ENCODE peak calls at places on chromosomes 1 and 21, in eight cellular contexts. U is mucosa of gallbladder; W is activated gamma-delta T cell treated with Interleukin-2 at 50 U/mL for 16 hours; R is HuH-7.5; F is stimulated activated CD4-positive, alpha-beta T cell treated with anti-CD3 and anti-CD28 coated beads, Interleukin-4, amount 100 ng/mL, for 24 hours; G is Peyer's patch; Q is NCI-H2081; B is left lung. V is an unnamed sample.

GRCh38 chr21:29501451-29501850 is 202.7 kb downstream of the BACH1 start:
- DNase-seq in Q (no peak), B (no peak), R (no peak), W (no peak), F (no peak), U (no peak), G (no peak), V (no peak)

GRCh38 chr1:85888961-85889360 is 180.7 kb upstream of the ZNHIT6 start:
- DNase-seq in G (no peak), F (no peak), Q (peak; percentile 1), R (no peak), W (no peak), B (no peak), U (no peak), V (no peak)

GRCh38 chr1:226495716-226496115 is 52.8 kb upstream of the STUM start:
- DNase-seq in R (no peak), U (no peak), B (no peak), G (no peak), Q (no peak), W (no peak), F (no peak), V (no peak)

GRCh38 chr1:76640092-76640491 is 227.2 kb upstream of the ST6GALNAC5 start:
- DNase-seq in R (no peak), U (no peak), W (no peak), B (no peak), G (no peak), F (no peak), Q (no peak), V (no peak)

GRCh38 chr21:27633631-27634030 is 666.7 kb upstream of the ADAMTS5 start:
- DNase-seq in W (no peak), U (no peak), R (no peak), B (no peak), Q (no peak), G (no peak), F (no peak), V (no peak)

GRCh38 chr1:29684141-29684540 is 447.8 kb downstream of the PTPRU start:
- DNase-seq in G (no peak), W (no peak), B (no peak), F (no peak), U (no peak), R (no peak), Q (no peak), V (no peak)

GRCh38 chr21:45026066-45026745 is 48.2 kb upstream of the ADARB1 start:
- DNase-seq in U (no peak), R (no peak), G (no peak), Q (no peak), B (peak; percentile 51), F (no peak), W (no peak), V (no peak)

GRCh38 chr1:162070094-162070748 is 730 bp downstream of the NOS1AP start:
- DNase-seq in Q (peak; percentile 65), R (no peak), F (peak; percentile 7), B (no peak), W (no peak), G (no peak), U (peak; percentile 18), V (no peak)

GRCh38 chr21:33293811-33294216 is 27.6 kb downstream of the IL10RB start:
- DNase-seq in B (no peak), F (no peak), Q (no peak), G (no peak), R (no peak), U (no peak), W (peak; percentile 26), V (no peak)

GRCh38 chr1:12458571-12458970 is 159.4 kb downstream of the DHRS3 start:
- DNase-seq in B (no peak), R (no peak), G (no peak), U (no peak), Q (no peak), F (no peak), W (no peak), V (no peak)

GRCh38 chr1:87151500-87152421 is 176.9 kb upstream of the LMO4 start:
- DNase-seq in W (peak; percentile 9), F (peak; percentile 27), B (peak; percentile 92), U (peak; percentile 58), G (peak; percentile 37), R (peak; percentile 56), Q (no peak), V (peak; percentile 37)

GRCh38 chr1:109644670-109645069 is 11.2 kb upstream of the GSTM4 start:
- DNase-seq in B (no peak), R (no peak), W (no peak), G (no peak), F (no peak), U (no peak), Q (no peak), V (no peak)

GRCh38 chr1:11990303-11991032 is 10.2 kb downstream of the MFN2 start:
- DNase-seq in Q (no peak), W (no peak), B (no peak), U (no peak), G (no peak), R (no peak), F (no peak), V (no peak)

GRCh38 chr1:228009116-228009827 is 2.5 kb downstream of the WNT3A start:
- DNase-seq in F (no peak), U (no peak), W (no peak), G (peak; percentile 11), Q (no peak), R (no peak), B (no peak), V (no peak)

GRCh38 chr1:7899741-7900140 is 40.9 kb downstream of the TNFRSF9 start:
- DNase-seq in Q (no peak), W (no peak), G (no peak), B (no peak), F (no peak), R (no peak), U (no peak), V (no peak)

GRCh38 chr1:167165948-167166702 is 54.6 kb upstream of the POU2F1 start:
- DNase-seq in U (no peak), F (no peak), B (no peak), Q (no peak), G (no peak), R (no peak), W (no peak), V (no peak)

GRCh38 chr1:156251527-156251926 is 3.7 kb upstream of the PAQR6 start:
- DNase-seq in B (no peak), Q (no peak), W (no peak), U (no peak), F (no peak), G (no peak), R (no peak), V (no peak)

V was measured in anterior cingulate cortex.